ENCODE peak calls at places on chromosomes 1 and 21, in six cellular contexts. One of them, this sample, is unnamed.

GRCh38 chr1:169925505-169926482 is 32.1 kb upstream of the SCYL3 start:
- DNase-seq in H1: no peak
- DNase-seq in mesendoderm: peak
- DNase-seq in neuronal stem cell: peak
- DNase-seq in IMR-90: no peak
- DNase-seq in H9: no peak
- DNase-seq in this sample: peak

GRCh38 chr1:59645893-59646292 is 168.9 kb upstream of the HOOK1 start:
- DNase-seq in neuronal stem cell: no peak
- DNase-seq in mesendoderm: peak
- DNase-seq in H1: no peak
- DNase-seq in H9: no peak
- DNase-seq in IMR-90: peak
- DNase-seq in this sample: no peak

GRCh38 chr21:45818276-45818903 is 163.2 kb upstream of the COL6A1 start:
- DNase-seq in neuronal stem cell: no peak
- DNase-seq in IMR-90: peak
- DNase-seq in H9: no peak
- DNase-seq in mesendoderm: peak
- DNase-seq in H1: no peak
- DNase-seq in this sample: peak

GRCh38 chr1:19009882-19010321 is 53.4 kb upstream of the IFFO2 start:
- DNase-seq in mesendoderm: peak
- DNase-seq in H1: no peak
- DNase-seq in IMR-90: peak
- DNase-seq in neuronal stem cell: peak
- DNase-seq in H9: peak
- DNase-seq in this sample: peak

GRCh38 chr1:201138311-201138840 is 11.4 kb upstream of the ASCL5 start:
- DNase-seq in H9: no peak
- DNase-seq in mesendoderm: no peak
- DNase-seq in H1: no peak
- DNase-seq in neuronal stem cell: no peak
- DNase-seq in IMR-90: no peak
- DNase-seq in this sample: no peak

GRCh38 chr1:34088001-34088400 is 77.0 kb downstream of the CSMD2 start:
- DNase-seq in neuronal stem cell: peak
- DNase-seq in IMR-90: no peak
- DNase-seq in H1: no peak
- DNase-seq in H9: no peak
- DNase-seq in mesendoderm: peak
- DNase-seq in this sample: no peak

GRCh38 chr1:85062425-85063026 is 14.2 kb upstream of the MCOLN3 start:
- DNase-seq in neuronal stem cell: no peak
- DNase-seq in H1: no peak
- DNase-seq in mesendoderm: no peak
- DNase-seq in H9: no peak
- DNase-seq in IMR-90: no peak
- DNase-seq in this sample: no peak

GRCh38 chr1:227759345-227760300 is 24.4 kb downstream of the SNAP47 start:
- DNase-seq in H9: no peak
- DNase-seq in H1: no peak
- DNase-seq in mesendoderm: no peak
- DNase-seq in IMR-90: peak
- DNase-seq in neuronal stem cell: no peak
- DNase-seq in this sample: peak

GRCh38 chr1:21601278-21602048 is 67.7 kb downstream of the RAP1GAP start:
- DNase-seq in H9: no peak
- DNase-seq in neuronal stem cell: no peak
- DNase-seq in IMR-90: no peak
- DNase-seq in mesendoderm: no peak
- DNase-seq in H1: no peak
- DNase-seq in this sample: no peak

GRCh38 chr1:226993676-226994356 is 53.7 kb downstream of the COQ8A start:
- DNase-seq in H1: peak
- DNase-seq in neuronal stem cell: peak
- DNase-seq in H9: peak
- DNase-seq in IMR-90: no peak
- DNase-seq in mesendoderm: no peak
- DNase-seq in this sample: no peak

GRCh38 chr1:116735246-116735645 is 19.0 kb upstream of the CD2 start:
- DNase-seq in mesendoderm: no peak
- DNase-seq in H9: no peak
- DNase-seq in neuronal stem cell: no peak
- DNase-seq in H1: no peak
- DNase-seq in IMR-90: no peak
- DNase-seq in this sample: no peak

DNA sequence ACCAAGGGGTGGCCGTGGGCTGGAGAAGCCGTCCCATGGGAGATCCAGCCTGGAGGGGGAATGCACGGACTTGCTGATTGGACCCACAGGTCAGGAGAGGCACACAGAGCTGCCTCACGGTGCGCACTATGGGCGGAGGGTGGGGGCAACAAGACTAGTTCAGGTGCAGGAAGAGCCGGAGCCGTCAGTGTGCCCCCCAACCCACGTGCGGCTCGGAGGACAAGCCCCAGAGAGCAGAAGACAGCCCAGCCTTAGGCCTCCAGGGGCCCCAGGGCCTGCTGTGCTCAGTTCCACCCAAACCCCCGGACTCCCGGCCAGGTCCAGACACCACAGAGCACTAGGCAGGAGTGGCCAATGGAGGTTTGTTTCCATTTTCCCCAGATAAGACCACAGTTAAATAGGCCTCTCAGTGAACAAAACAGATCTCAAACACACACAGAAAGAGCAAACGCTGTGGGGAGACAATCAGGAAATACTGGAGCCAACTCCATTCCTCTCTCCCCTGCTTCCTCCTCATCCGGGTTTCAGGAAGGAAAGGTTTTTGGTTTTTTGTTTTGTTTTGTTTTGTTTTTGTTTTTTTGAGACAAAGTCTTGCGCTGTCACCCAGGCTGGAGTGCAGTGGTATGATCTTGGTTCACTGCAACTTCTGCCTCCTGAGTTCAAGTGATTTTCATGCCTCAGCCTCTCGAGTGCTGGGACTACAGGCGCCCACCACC is 84.2 kb downstream of the ADSS2 start:
- DNase-seq in H1: no peak
- DNase-seq in mesendoderm: no peak
- DNase-seq in IMR-90: no peak
- DNase-seq in H9: no peak
- DNase-seq in neuronal stem cell: no peak
- DNase-seq in this sample: no peak
- H3K9ac ChIP-seq in H1: no peak
- H3K9ac ChIP-seq in mesendoderm: no peak
- H3K9ac ChIP-seq in IMR-90: no peak
- H3K9ac ChIP-seq in H9: no peak
- H3K9ac ChIP-seq in neuronal stem cell: no peak
- H3K9ac ChIP-seq in this sample: no peak

DNA sequence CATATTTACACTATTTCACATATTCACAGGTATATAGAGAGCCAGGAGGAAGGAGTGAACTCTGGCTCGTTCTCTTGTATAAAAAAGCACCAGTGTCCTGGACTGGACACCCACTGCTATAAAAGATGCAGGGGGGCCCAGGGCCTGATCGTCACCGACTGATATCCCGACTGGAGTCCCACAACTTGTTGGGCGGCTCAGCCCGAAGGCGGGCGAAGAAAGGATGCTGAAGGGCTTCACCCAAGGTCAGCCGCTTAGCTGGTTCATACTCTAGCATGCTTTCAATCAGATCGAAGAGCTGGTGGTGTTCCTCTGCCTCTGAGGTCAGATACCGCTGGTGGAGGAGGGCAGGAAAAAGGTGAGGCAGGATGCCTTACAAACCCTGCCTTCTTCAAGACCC is 907 bp upstream of the SCAMP3 start:
- DNase-seq in neuronal stem cell: no peak
- DNase-seq in IMR-90: no peak
- DNase-seq in mesendoderm: no peak
- DNase-seq in H9: no peak
- DNase-seq in H1: no peak
- DNase-seq in this sample: no peak
- H3K27ac ChIP-seq in neuronal stem cell: no peak
- H3K27ac ChIP-seq in IMR-90: no peak
- H3K27ac ChIP-seq in mesendoderm: no peak
- H3K27ac ChIP-seq in H9: no peak
- H3K27ac ChIP-seq in H1: no peak
- H3K27ac ChIP-seq in this sample: no peak

GRCh38 chr1:94542088-94542671 is 621 bp upstream of the F3 start:
- DNase-seq in neuronal stem cell: no peak
- DNase-seq in H9: no peak
- DNase-seq in H1: peak
- DNase-seq in mesendoderm: peak
- DNase-seq in IMR-90: peak
- DNase-seq in this sample: peak
- H3K4ac ChIP-seq in neuronal stem cell: no peak
- H3K4ac ChIP-seq in H9: no peak
- H3K4ac ChIP-seq in H1: peak
- H3K4ac ChIP-seq in mesendoderm: no peak
- H3K4ac ChIP-seq in IMR-90: peak
- H3K4ac ChIP-seq in this sample: peak

GRCh38 chr1:184296466-184297243 is 90.2 kb upstream of the C1orf21 start:
- DNase-seq in H1: no peak
- DNase-seq in IMR-90: peak
- DNase-seq in mesendoderm: peak
- DNase-seq in neuronal stem cell: no peak
- DNase-seq in H9: no peak
- DNase-seq in this sample: no peak
- H3K9ac ChIP-seq in H1: no peak
- H3K9ac ChIP-seq in IMR-90: no peak
- H3K9ac ChIP-seq in mesendoderm: no peak
- H3K9ac ChIP-seq in neuronal stem cell: no peak
- H3K9ac ChIP-seq in H9: no peak
- H3K9ac ChIP-seq in this sample: no peak

GRCh38 chr21:21740207-21740606 is 742.0 kb downstream of the NCAM2 start:
- DNase-seq in neuronal stem cell: no peak
- DNase-seq in mesendoderm: no peak
- DNase-seq in H9: no peak
- DNase-seq in IMR-90: no peak
- DNase-seq in H1: no peak
- DNase-seq in this sample: no peak
- H3K27ac ChIP-seq in neuronal stem cell: no peak
- H3K27ac ChIP-seq in mesendoderm: no peak
- H3K27ac ChIP-seq in H9: no peak
- H3K27ac ChIP-seq in IMR-90: no peak
- H3K27ac ChIP-seq in H1: no peak
- H3K27ac ChIP-seq in this sample: no peak

GRCh38 chr1:89908294-89908992 is 86.5 kb upstream of the ZNF326 start:
- DNase-seq in H1: no peak
- DNase-seq in IMR-90: no peak
- DNase-seq in mesendoderm: no peak
- DNase-seq in neuronal stem cell: no peak
- DNase-seq in H9: no peak
- DNase-seq in this sample: no peak
- H3K4ac ChIP-seq in H1: no peak
- H3K4ac ChIP-seq in IMR-90: peak
- H3K4ac ChIP-seq in mesendoderm: peak
- H3K4ac ChIP-seq in neuronal stem cell: no peak
- H3K4ac ChIP-seq in H9: no peak
- H3K4ac ChIP-seq in this sample: no peak

DNA sequence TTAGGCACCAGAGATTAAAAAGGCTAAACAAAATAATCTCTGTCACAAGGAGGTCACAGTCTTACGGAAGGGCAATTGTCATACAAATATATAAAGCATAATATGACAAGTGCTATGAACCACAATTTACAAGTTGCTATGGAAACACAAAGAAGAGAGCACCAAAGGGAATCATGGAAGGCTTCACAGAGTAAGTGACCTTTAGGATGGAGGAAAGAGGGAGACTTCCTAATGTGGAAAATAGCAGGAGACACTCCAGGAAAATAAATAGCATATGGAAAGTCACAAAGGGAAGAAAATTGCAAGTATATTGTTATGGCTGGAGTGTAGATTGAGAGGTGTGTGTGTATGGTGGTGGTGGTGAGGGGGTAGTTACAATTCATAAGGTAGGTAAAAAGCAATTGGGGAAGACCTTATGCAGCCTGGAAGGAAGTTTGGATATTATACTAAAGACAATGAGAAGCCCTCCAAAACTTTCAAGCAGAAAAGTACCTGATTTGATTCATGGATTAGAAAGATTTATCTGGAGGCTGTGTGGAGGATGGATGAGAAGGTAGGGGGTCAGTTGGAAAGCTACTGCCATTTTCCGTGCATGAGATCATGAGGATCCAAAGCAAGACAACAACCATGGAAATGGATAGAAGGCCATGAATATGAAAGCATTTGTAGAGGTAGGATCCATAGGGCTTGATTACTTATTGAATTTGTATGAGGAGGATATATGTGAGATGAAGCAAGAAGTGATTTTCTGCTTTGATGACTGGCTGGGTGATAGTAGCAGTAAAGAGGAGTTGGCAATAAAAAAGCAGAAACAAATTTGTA is 61.7 kb downstream of the SAMSN1 start:
- DNase-seq in neuronal stem cell: no peak
- DNase-seq in IMR-90: no peak
- DNase-seq in H9: no peak
- DNase-seq in mesendoderm: no peak
- DNase-seq in H1: no peak
- DNase-seq in this sample: no peak
- H3K9ac ChIP-seq in neuronal stem cell: no peak
- H3K9ac ChIP-seq in IMR-90: no peak
- H3K9ac ChIP-seq in H9: no peak
- H3K9ac ChIP-seq in mesendoderm: no peak
- H3K9ac ChIP-seq in H1: no peak
- H3K9ac ChIP-seq in this sample: no peak